ENCODE peak calls at places on chromosome 22, in seven cellular contexts. N is H9, K is IMR-90, S is mesenchymal stem cell, T is mesendoderm, E is neuronal stem cell, I is trophoblast cell. J is an unnamed sample.

GRCh38 chr22:43473441-43473840 is 61.6 kb downstream of the MPPED1 start:
- DNase-seq in N (no peak), K (no peak), S (no peak), T (no peak), E (no peak), I (no peak), J (no peak)

GRCh38 chr22:43956805-43957463 is 1.7 kb downstream of the SAMM50 start:
- DNase-seq in N (no peak), K (no peak), S (no peak), T (peak; percentile 5), E (no peak), I (no peak), J (no peak)

GRCh38 chr22:22667966-22668880 is 23.8 kb downstream of the GGTLC2 start:
- DNase-seq in N (no peak), K (no peak), S (no peak), T (no peak), E (no peak), I (no peak), J (no peak)

GRCh38 chr22:22943521-22944267 is 56.1 kb downstream of the IGLL5 start:
- DNase-seq in N (peak; percentile 33), K (no peak), S (no peak), T (no peak), E (no peak), I (no peak), J (no peak)

GRCh38 chr22:40498454-40499186 is 128.2 kb downstream of the SGSM3 start:
- DNase-seq in N (no peak), K (peak; percentile 97), S (peak; percentile 94), T (peak; percentile 97), E (no peak), I (peak; percentile 91), J (peak; percentile 49)

GRCh38 chr22:21961886-21962654 is 9.4 kb upstream of the PPM1F start:
- DNase-seq in N (no peak), K (peak; percentile 72), S (peak; percentile 22), T (no peak), E (no peak), I (no peak), J (no peak)

GRCh38 chr22:50170453-50171318 is at the start of gene PANX2:
- DNase-seq in N (no peak), K (no peak), S (peak; percentile 14), T (no peak), E (no peak), I (no peak), J (no peak)

GRCh38 chr22:48893288-48894063 is 934.2 kb downstream of the BRD1 start:
- DNase-seq in N (no peak), K (no peak), S (no peak), T (peak; percentile 20), E (no peak), I (no peak), J (no peak)

GRCh38 chr22:17137861-17138425 is 16.8 kb upstream of the TMEM121B start:
- DNase-seq in N (no peak), K (no peak), S (no peak), T (no peak), E (no peak), I (no peak), J (no peak)

GRCh38 chr22:43343262-43343988 is at the start of gene SCUBE1:
- DNase-seq in N (peak; percentile 84), K (no peak), S (peak; percentile 50), T (peak; percentile 66), E (peak; percentile 87), I (peak; percentile 65), J (no peak)

GRCh38 chr22:30774566-30774965 is 79.9 kb downstream of the OSBP2 start:
- DNase-seq in N (no peak), K (no peak), S (no peak), T (no peak), E (no peak), I (no peak), J (no peak)

GRCh38 chr22:22086501-22087158 is 104.0 kb upstream of the TOP3B start:
- DNase-seq in N (no peak), K (peak; percentile 54), S (peak; percentile 14), T (no peak), E (no peak), I (no peak), J (no peak)

GRCh38 chr22:17930455-17931313 is 93.7 kb downstream of the MICAL3 start:
- DNase-seq in N (no peak), K (no peak), S (no peak), T (no peak), E (no peak), I (no peak), J (no peak)

GRCh38 chr22:23216331-23217170 is 36.2 kb downstream of the BCR start:
- DNase-seq in N (no peak), K (no peak), S (no peak), T (no peak), E (no peak), I (no peak), J (no peak)

GRCh38 chr22:17774928-17775675 is 833 bp upstream of the BID start:
- DNase-seq in N (no peak), K (no peak), S (no peak), T (no peak), E (no peak), I (no peak), J (no peak)

GRCh38 chr22:42073568-42074152 is 388 bp upstream of the PHETA2 start:
- DNase-seq in N (no peak), K (no peak), S (no peak), T (no peak), E (no peak), I (no peak), J (no peak)
- H2BK5ac ChIP-seq in N (no peak overlapping the region), K (peak overlapping the region; percentile 84), S (no peak overlapping the region), T (no peak overlapping the region), E (peak overlapping the region; percentile 90), I (no peak overlapping the region), J (peak overlapping the region; percentile 60)

DNA sequence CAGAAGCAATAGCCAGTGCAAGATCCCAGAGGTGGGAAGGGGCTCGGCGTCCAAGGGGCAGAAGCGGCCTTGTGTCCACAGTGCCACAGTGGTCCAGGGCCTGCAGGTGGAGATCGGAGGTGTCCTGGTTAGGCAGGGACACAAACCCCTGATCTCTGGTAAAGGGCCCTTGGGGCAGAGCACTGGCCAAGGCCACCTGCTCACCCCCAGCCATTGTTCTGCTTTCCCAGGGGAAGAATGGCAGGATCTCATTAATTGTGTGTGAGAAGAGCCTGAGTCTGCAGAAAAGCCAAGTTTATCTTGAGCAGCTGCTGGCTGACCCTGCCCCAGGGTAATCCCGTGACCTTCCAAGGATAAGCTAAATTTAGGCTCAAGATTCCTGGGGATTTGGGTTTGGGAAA is 3.1 kb upstream of the CLDN5 start:
- DNase-seq in N (no peak), K (no peak), S (peak; percentile 1), T (peak; percentile 16), E (no peak), I (no peak), J (no peak)
- H2BK5ac ChIP-seq in N (no peak overlapping the region), K (no peak overlapping the region), S (no peak overlapping the region), T (no peak overlapping the region), E (no peak overlapping the region), I (no peak overlapping the region), J (no peak overlapping the region)

GRCh38 chr22:33526434-33527107 is 393.7 kb downstream of the LARGE1 start:
- DNase-seq in N (no peak), K (no peak), S (no peak), T (no peak), E (no peak), I (no peak), J (no peak)

GRCh38 chr22:33524511-33525270 is 395.6 kb downstream of the LARGE1 start:
- DNase-seq in N (no peak), K (no peak), S (no peak), T (peak; percentile 82), E (no peak), I (no peak), J (no peak)

GRCh38 chr22:33529424-33530113 is 390.7 kb downstream of the LARGE1 start:
- DNase-seq in N (no peak), K (peak; percentile 33), S (no peak), T (no peak), E (no peak), I (no peak), J (no peak)
- H2BK5ac ChIP-seq in N (no peak overlapping the region), K (no peak overlapping the region), S (no peak overlapping the region), T (no peak overlapping the region), E (no peak overlapping the region), I (no peak overlapping the region), J (no peak overlapping the region)

GRCh38 chr22:28346308-28346707 is 333.3 kb downstream of the TTC28 start:
- DNase-seq in N (no peak), K (no peak), S (no peak), T (no peak), E (no peak), I (no peak), J (no peak)
- H2BK5ac ChIP-seq in N (no peak overlapping the region), K (no peak overlapping the region), S (no peak overlapping the region), T (no peak overlapping the region), E (no peak overlapping the region), I (no peak overlapping the region), J (no peak overlapping the region)

GRCh38 chr22:24417901-24418641 is 9.3 kb upstream of the ADORA2A start:
- DNase-seq in N (no peak), K (peak; percentile 46), S (no peak), T (no peak), E (no peak), I (peak; percentile 38), J (no peak)
- H2BK5ac ChIP-seq in N (no peak overlapping the region), K (no peak overlapping the region), S (no peak overlapping the region), T (no peak overlapping the region), E (peak overlapping the region; percentile 55), I (no peak overlapping the region), J (peak overlapping the region; percentile 60)

DNA sequence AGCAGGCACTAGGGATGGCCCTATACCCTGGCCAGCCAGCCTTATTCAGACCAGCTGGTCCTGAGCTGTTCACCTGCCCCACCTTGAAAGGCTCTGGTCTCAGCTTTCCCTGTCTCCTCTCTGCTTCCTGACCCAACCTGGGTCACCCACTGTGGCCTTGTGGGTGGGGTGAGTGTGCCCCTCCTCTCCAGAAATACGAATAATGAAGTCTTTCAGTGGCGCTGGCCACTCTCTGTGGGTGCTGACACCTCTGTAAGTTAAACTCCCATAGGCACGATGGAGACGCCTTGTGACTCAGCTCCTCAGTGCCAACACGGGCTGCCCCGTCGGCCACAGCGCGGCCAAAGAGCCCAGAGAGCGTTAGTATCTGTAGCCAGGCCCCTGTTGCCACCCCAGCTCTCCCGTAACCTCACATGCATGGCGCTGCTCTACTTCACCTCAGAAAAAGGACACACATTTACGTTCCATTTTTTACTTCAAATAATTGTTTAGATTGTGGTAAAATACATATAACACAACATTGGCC is 74.6 kb upstream of the SEPTIN5 start:
- DNase-seq in N (peak; percentile 26), K (no peak), S (no peak), T (no peak), E (no peak), I (no peak), J (no peak)
- H2BK5ac ChIP-seq in N (no peak overlapping the region), K (no peak overlapping the region), S (no peak overlapping the region), T (no peak overlapping the region), E (no peak overlapping the region), I (no peak overlapping the region), J (no peak overlapping the region)